ENCODE peak calls at places on chromosomes 16 and 17, in ten cellular contexts. M is GM23338, K is GM12892, P is stomach, Q is suprapubic skin, C is HL-60, D is sigmoid colon, B is HCT116, L is GM12891, W is prostate gland. Y is an unnamed sample.

GRCh38 chr16:88856122-88856827 is 472 bp downstream of the GALNS start:
- DNase-seq in M (peak; percentile 69), K (no peak), P (no peak), Q (no peak), C (no peak), D (peak; percentile 75), B (no peak), L (no peak), W (peak; percentile 14), Y (no peak)

GRCh38 chr17:57747221-57748017 is 2.3 kb upstream of the CCDC182 start:
- DNase-seq in M (peak; percentile 84), K (no peak), P (peak; percentile 38), Q (no peak), C (peak; percentile 49), D (no peak), B (peak; percentile 76), L (peak; percentile 51), W (peak; percentile 43), Y (peak; percentile 23)

GRCh38 chr16:70746708-70747424 is 54.1 kb downstream of the VAC14 start:
- DNase-seq in M (no peak), K (no peak), P (peak; percentile 85), Q (no peak), C (peak; percentile 65), D (peak; percentile 92), B (peak; percentile 75), L (no peak), W (peak; percentile 91), Y (peak; percentile 75)

GRCh38 chr17:41147531-41148204 is 2.0 kb downstream of the KRTAP4-5 start:
- DNase-seq in M (no peak), K (no peak), P (no peak), Q (no peak), C (no peak), D (no peak), B (no peak), L (no peak), W (no peak), Y (no peak)

GRCh38 chr16:62205459-62205858 is 169.2 kb upstream of the CDH8 start:
- DNase-seq in M (no peak), K (no peak), P (no peak), Q (no peak), C (no peak), D (no peak), B (no peak), L (no peak), W (no peak), Y (no peak)

GRCh38 chr17:31915456-31916100 is 14.1 kb upstream of the UTP6 start:
- DNase-seq in M (no peak), K (no peak), P (no peak), Q (no peak), C (no peak), D (no peak), B (no peak), L (no peak), W (no peak), Y (no peak)

GRCh38 chr16:9225527-9226316 is 134.3 kb downstream of the HAPSTR1 start:
- DNase-seq in M (peak; percentile 78), K (no peak), P (no peak), Q (no peak), C (peak; percentile 8), D (peak; percentile 30), B (peak; percentile 12), L (no peak), W (no peak), Y (no peak)

GRCh38 chr16:10039220-10040096 is 142.8 kb downstream of the GRIN2A start:
- DNase-seq in M (peak; percentile 75), K (peak; percentile 13), P (no peak), Q (no peak), C (no peak), D (no peak), B (no peak), L (peak; percentile 42), W (no peak), Y (no peak)

GRCh38 chr16:77745972-77746371 is 23.7 kb downstream of the NUDT7 start:
- DNase-seq in M (no peak), K (no peak), P (no peak), Q (no peak), C (no peak), D (no peak), B (no peak), L (no peak), W (no peak), Y (no peak)

DNA sequence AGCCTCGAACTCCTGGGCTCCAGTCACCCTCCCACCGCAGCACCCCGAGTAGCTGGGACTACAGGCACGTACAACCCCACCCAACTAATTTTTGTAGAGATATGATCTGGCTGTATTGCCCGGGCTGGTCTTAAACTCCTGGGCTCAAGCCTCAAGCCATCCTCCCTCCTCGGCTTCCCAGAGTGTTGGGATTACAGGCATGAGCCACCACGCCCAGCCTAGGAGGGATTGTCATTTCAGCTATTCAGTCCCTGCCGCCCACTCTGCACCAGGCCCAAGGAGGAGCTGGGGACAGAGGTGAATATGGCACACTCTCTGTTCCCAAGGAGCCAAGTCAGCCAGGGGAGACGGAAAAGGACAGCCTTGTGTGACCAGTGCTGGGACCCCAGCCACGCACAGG is 256.2 kb downstream of the PARN start:
- DNase-seq in M (no peak), K (no peak), P (no peak), Q (no peak), C (no peak), D (no peak), B (no peak), L (no peak), W (no peak), Y (no peak)
- TF ChIP-seq POLR2AphosphoS5 in M (no peak), K (no peak), P (no peak), Q (no peak), C (no peak), D (no peak), B (no peak), L (no peak), W (no peak), Y (no peak)

DNA sequence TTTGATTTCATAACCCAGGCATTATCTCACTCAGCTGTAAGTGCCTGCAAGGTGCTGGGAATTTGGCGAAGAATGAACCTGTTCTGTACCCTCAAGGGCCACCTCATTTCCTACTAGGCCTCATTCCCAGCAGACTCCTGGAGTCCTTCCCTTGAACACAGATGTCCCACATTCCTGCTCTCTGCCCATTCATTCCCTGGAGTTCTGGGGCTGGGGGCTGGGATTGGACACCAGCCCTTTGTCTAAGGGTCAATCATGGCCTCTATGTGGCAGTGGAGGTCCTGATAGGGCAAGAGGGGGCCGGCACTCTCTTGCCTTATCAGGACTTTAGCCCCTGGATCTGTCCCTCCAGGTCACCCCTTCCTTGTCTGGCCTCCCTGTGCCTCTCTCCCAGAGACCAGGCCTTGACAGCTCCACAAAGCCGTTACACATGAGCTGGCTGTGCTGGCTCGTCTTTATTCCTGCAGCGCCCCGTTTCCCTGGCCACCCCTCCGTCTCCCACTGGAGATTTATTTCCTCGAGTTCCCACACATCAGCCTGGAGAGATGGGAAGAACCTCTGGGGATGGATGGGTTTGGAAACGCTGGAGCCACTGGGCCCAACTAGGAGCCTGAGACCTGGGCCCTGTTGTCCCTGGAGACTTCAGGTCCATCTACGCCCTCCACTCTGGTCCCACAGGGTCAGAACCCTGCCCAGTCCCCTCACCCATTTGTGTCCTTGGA is 920 bp upstream of the GFAP start:
- DNase-seq in M (no peak), K (no peak), P (no peak), Q (no peak), C (no peak), D (no peak), B (no peak), L (no peak), W (no peak), Y (peak; percentile 42)
- TF ChIP-seq POLR2AphosphoS5 in M (no peak), K (no peak), P (no peak), Q (no peak), C (no peak), D (no peak), B (no peak), L (no peak), W (no peak), Y (no peak)

GRCh38 chr17:47686276-47686635 is 7.7 kb upstream of the TBKBP1 start:
- DNase-seq in M (no peak), K (no peak), P (no peak), Q (no peak), C (no peak), D (no peak), B (no peak), L (no peak), W (no peak), Y (no peak)

GRCh38 chr17:47684025-47684424 is 9.9 kb upstream of the TBKBP1 start:
- DNase-seq in M (no peak), K (no peak), P (no peak), Q (no peak), C (no peak), D (no peak), B (no peak), L (no peak), W (no peak), Y (no peak)

GRCh38 chr17:47685556-47686275 is 8.2 kb upstream of the TBKBP1 start:
- DNase-seq in M (no peak), K (no peak), P (no peak), Q (no peak), C (no peak), D (no peak), B (no peak), L (no peak), W (no peak), Y (no peak)

GRCh38 chr17:47686661-47687327 is 7.2 kb upstream of the TBKBP1 start:
- DNase-seq in M (no peak), K (no peak), P (no peak), Q (no peak), C (no peak), D (no peak), B (no peak), L (no peak), W (no peak), Y (no peak)

GRCh38 chr17:47684535-47685193 is 9.3 kb upstream of the TBKBP1 start:
- DNase-seq in M (no peak), K (no peak), P (no peak), Q (no peak), C (no peak), D (no peak), B (no peak), L (no peak), W (no peak), Y (no peak)
- TF ChIP-seq POLR2AphosphoS5 in M (no peak), K (peak; percentile 79), P (no peak), Q (no peak), C (no peak), D (no peak), B (peak; percentile 16), L (peak; percentile 65), W (no peak), Y (no peak)

GRCh38 chr17:43587647-43588046 is 41.5 kb upstream of the ETV4 start:
- DNase-seq in M (no peak), K (no peak), P (no peak), Q (no peak), C (no peak), D (no peak), B (no peak), L (no peak), W (no peak), Y (no peak)

GRCh38 chr17:43582426-43582825 is 36.3 kb upstream of the ETV4 start:
- DNase-seq in M (no peak), K (no peak), P (no peak), Q (no peak), C (no peak), D (no peak), B (no peak), L (no peak), W (no peak), Y (no peak)

GRCh38 chr17:43583332-43583731 is 37.2 kb upstream of the ETV4 start:
- DNase-seq in M (no peak), K (no peak), P (no peak), Q (no peak), C (no peak), D (no peak), B (no peak), L (no peak), W (no peak), Y (no peak)

GRCh38 chr17:43581581-43581980 is 35.4 kb upstream of the ETV4 start:
- DNase-seq in M (no peak), K (no peak), P (no peak), Q (no peak), C (no peak), D (no peak), B (no peak), L (no peak), W (no peak), Y (no peak)

GRCh38 chr17:43584666-43585102 is 38.5 kb upstream of the ETV4 start:
- DNase-seq in M (no peak), K (no peak), P (no peak), Q (no peak), C (no peak), D (no peak), B (no peak), L (no peak), W (no peak), Y (no peak)
- TF ChIP-seq POLR2AphosphoS5 in M (no peak), K (no peak), P (no peak), Q (no peak), C (no peak), D (no peak), B (no peak), L (no peak), W (no peak), Y (no peak)